ENCODE peak calls at places on chromosome 4, in eight cellular contexts. N is brain microvascular endothelial cell, W is IMR-90, H is cardiac muscle cell, J is GM23338, D is spleen, P is transverse colon, L is astrocyte. O is an unnamed sample.

GRCh38 chr4:177077572-177077971 is 232.1 kb upstream of the NEIL3 start:
- DNase-seq in J (no peak), D (no peak), N (no peak), H (no peak), L (no peak), W (no peak), P (no peak), O (no peak)

GRCh38 chr4:88080626-88081025 is 73.2 kb downstream of the PKD2 start:
- DNase-seq in N (no peak), L (no peak), W (no peak), P (no peak), H (no peak), D (no peak), J (no peak), O (no peak)

GRCh38 chr4:103012085-103012484 is 7.4 kb downstream of the SLC9B1 start:
- DNase-seq in D (no peak), L (peak; percentile 60), W (peak; percentile 83), N (no peak), J (no peak), P (no peak), H (peak; percentile 85), O (no peak)

GRCh38 chr4:173748353-173748752 is 218.3 kb upstream of the HAND2 start:
- DNase-seq in P (no peak), W (peak; percentile 4), D (no peak), N (no peak), L (no peak), J (no peak), H (peak; percentile 55), O (no peak)

GRCh38 chr4:65089666-65090065 is 580.6 kb downstream of the EPHA5 start:
- DNase-seq in W (no peak), N (peak; percentile 13), J (no peak), D (no peak), H (peak; percentile 1), L (peak; percentile 17), P (no peak), O (no peak)

GRCh38 chr4:125101706-125102105 is 213.0 kb upstream of the FAT4 start:
- DNase-seq in P (no peak), W (no peak), N (no peak), J (no peak), D (no peak), H (no peak), L (no peak), O (no peak)

GRCh38 chr4:25592670-25593069 is 63.0 kb upstream of the SLC34A2 start:
- DNase-seq in D (no peak), P (no peak), N (no peak), J (no peak), W (no peak), H (no peak), L (no peak), O (no peak)

GRCh38 chr4:25702848-25703247 is 47.2 kb downstream of the SLC34A2 start:
- DNase-seq in P (no peak), N (peak; percentile 56), W (peak; percentile 67), J (no peak), H (peak; percentile 85), D (no peak), L (peak; percentile 70), O (no peak)

GRCh38 chr4:177441061-177441802 is 1.0 kb downstream of the AGA start:
- DNase-seq in D (no peak), P (peak; percentile 13), H (peak; percentile 57), W (peak; percentile 28), L (peak; percentile 26), N (no peak), J (peak; percentile 50), O (peak; percentile 26)

GRCh38 chr4:53558981-53559620 is 32.2 kb downstream of the LNX1 start:
- DNase-seq in N (no peak), W (no peak), D (no peak), J (no peak), L (peak; percentile 58), H (no peak), P (no peak), O (no peak)

GRCh38 chr4:45944000-45944399 is 179.9 kb downstream of the GABRG1 start:
- DNase-seq in W (no peak), J (peak; percentile 41), N (no peak), P (no peak), H (no peak), D (no peak), L (no peak), O (no peak)

GRCh38 chr4:53545942-53546581 is 45.2 kb downstream of the LNX1 start:
- DNase-seq in P (no peak), J (no peak), N (no peak), L (no peak), D (no peak), W (no peak), H (no peak), O (no peak)

GRCh38 chr4:7384003-7384928 is 50.5 kb downstream of the PSAPL1 start:
- DNase-seq in P (peak; percentile 3), J (no peak), D (peak; percentile 69), H (no peak), W (no peak), L (no peak), N (no peak), O (no peak)

GRCh38 chr4:149999485-150000074 is 78.7 kb upstream of the DCLK2 start:
- DNase-seq in N (peak; percentile 68), W (peak; percentile 87), P (no peak), D (no peak), J (peak; percentile 54), L (peak; percentile 73), H (peak; percentile 86), O (peak; percentile 17)

GRCh38 chr4:111854494-111855087 is 290.7 kb upstream of the FAM241A start:
- DNase-seq in P (peak; percentile 11), N (peak; percentile 3), D (no peak), J (peak; percentile 57), H (peak; percentile 51), L (peak; percentile 3), W (peak; percentile 30), O (no peak)

GRCh38 chr4:154989511-154989910 is 208.4 kb downstream of the RBM46 start:
- DNase-seq in L (no peak), N (no peak), P (no peak), D (no peak), J (peak; percentile 21), W (no peak), H (no peak), O (no peak)

GRCh38 chr4:65918872-65919271 is 248.6 kb upstream of the EPHA5 start:
- DNase-seq in H (no peak), J (peak; percentile 6), N (no peak), D (no peak), L (no peak), P (no peak), W (no peak), O (no peak)

GRCh38 chr4:154744341-154744948 is 645 bp downstream of the LRAT start:
- DNase-seq in J (no peak), P (no peak), L (no peak), H (no peak), W (no peak), N (no peak), D (no peak), O (no peak)

GRCh38 chr4:8705161-8706145 is 112.9 kb downstream of the CPZ start:
- DNase-seq in P (no peak), N (no peak), L (no peak), W (no peak), J (no peak), H (no peak), D (peak; percentile 61), O (no peak)

GRCh38 chr4:85919488-85919887 is 440.4 kb downstream of the MAPK10 start:
- DNase-seq in J (no peak), H (no peak), N (no peak), D (no peak), P (no peak), W (no peak), L (no peak), O (no peak)
- H3K4me3 ChIP-seq in J (no peak overlapping the region), H (no peak overlapping the region), N (no peak overlapping the region), D (no peak overlapping the region), P (no peak overlapping the region), W (no peak overlapping the region), L (no peak overlapping the region), O (no peak overlapping the region)

GRCh38 chr4:1283711-1284110 is 6.0 kb upstream of the MAEA start:
- DNase-seq in P (no peak), J (no peak), H (no peak), W (no peak), D (no peak), L (no peak), N (no peak), O (no peak)

GRCh38 chr4:1288786-1289185 is 905 bp upstream of the MAEA start:
- DNase-seq in W (no peak), L (no peak), D (no peak), N (no peak), P (no peak), H (no peak), J (no peak), O (no peak)

GRCh38 chr4:1289232-1290164 is at the start of gene MAEA:
- DNase-seq in H (peak; percentile 97), P (peak; percentile 98), W (peak; percentile 95), D (peak; percentile 98), N (peak; percentile 95), J (peak; percentile 99), L (peak; percentile 90), O (peak; percentile 98)

GRCh38 chr4:1285151-1285789 is 4.4 kb upstream of the MAEA start:
- DNase-seq in L (no peak), P (no peak), W (no peak), N (no peak), J (no peak), D (no peak), H (no peak), O (no peak)

DNA sequence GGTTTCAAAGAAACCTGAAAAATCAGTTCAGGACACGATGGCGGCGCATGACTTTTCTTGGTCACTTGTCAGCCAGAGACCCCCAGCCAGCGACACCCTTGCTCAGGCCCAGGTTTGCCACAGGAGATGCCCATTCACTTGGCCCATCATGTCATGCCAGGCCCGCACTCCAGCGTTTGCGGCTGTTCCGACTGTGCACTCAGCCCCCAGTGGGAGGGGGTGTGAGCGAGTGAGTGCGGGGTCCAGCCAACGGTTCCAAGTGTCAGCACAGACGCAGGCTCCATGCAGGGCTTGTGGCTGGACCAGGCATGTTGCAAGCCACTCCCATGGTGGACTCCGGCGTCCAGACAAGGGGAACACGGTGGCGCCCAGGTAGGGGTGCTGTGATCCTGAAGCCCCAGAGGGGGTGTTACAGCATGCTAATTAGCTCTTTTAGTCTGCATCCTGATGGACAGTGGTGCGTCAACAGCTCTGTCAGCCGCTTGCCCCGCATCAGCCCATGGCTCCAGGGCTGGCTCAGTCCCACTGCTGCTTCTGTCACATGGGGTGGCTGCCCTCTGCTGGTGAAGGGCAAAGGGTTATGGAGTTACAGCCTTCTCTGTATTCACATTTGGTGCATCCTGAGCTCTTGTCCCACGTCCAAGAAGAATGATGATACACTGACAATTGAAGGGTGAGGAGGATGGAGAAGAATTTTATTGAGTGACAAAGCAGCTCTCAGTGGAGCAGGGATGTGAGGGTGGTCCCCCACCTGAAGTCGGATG is 3.7 kb upstream of the MAEA start:
- DNase-seq in L (no peak), H (no peak), P (no peak), J (peak; percentile 63), D (peak; percentile 76), W (peak; percentile 9), N (no peak), O (no peak)
- TF ChIP-seq CTCF in L (no peak), H (no peak), P (no peak), J (peak; percentile 54), D (no peak), W (peak; percentile 24), N (peak; percentile 19), O (peak; percentile 34)

GRCh38 chr4:170088686-170089085 is 1.1 kb downstream of the AADAT start:
- DNase-seq in W (no peak), P (no peak), N (no peak), L (no peak), D (no peak), J (no peak), H (no peak), O (no peak)
- H3K4me3 ChIP-seq in W (no peak overlapping the region), P (peak overlapping the region; percentile 59), N (peak overlapping the region; percentile 82), L (peak overlapping the region; percentile 97), D (no peak overlapping the region), J (peak overlapping the region; percentile 75), H (peak overlapping the region; percentile 50), O (no peak overlapping the region)

GRCh38 chr4:168857009-168857408 is 153.0 kb downstream of the CBR4 start:
- DNase-seq in N (no peak), D (no peak), L (peak; percentile 66), P (no peak), J (no peak), H (no peak), W (peak; percentile 50), O (no peak)
- TF ChIP-seq CTCF in N (peak; percentile 2), D (no peak), L (no peak), P (no peak), J (peak; percentile 30), H (no peak), W (no peak), O (no peak)

O was measured in GM06990.